ENCODE peak calls at places on chromosomes 16 and 17, in eight cellular contexts. One of them, this sample, is unnamed.

GRCh38 chr16:85087899-85088569 is 24.2 kb downstream of the CIBAR2 start:
- DNase-seq in NCI-H748 treated with DMSO at 0.1 percent for 48 hours: no peak
- DNase-seq in T-helper 1 cell: no peak
- DNase-seq in AML-193: no peak
- DNase-seq in mammary epithelial cell: no peak
- DNase-seq in stimulated activated CD4-positive, alpha-beta T cell treated with anti-CD3 and anti-CD28 coated beads, Interleukin-15, amount 100 ng/mL, for 1 hour: no peak
- DNase-seq in activated CD4-positive, CD25-positive, alpha-beta regulatory T cell: no peak
- DNase-seq in stomach: no peak
- DNase-seq in this sample: no peak

GRCh38 chr17:34275881-34276280 is 5.9 kb downstream of the CCL7 start:
- DNase-seq in T-helper 1 cell: no peak
- DNase-seq in stomach: no peak
- DNase-seq in NCI-H748 treated with DMSO at 0.1 percent for 48 hours: no peak
- DNase-seq in activated CD4-positive, CD25-positive, alpha-beta regulatory T cell: no peak
- DNase-seq in mammary epithelial cell: no peak
- DNase-seq in stimulated activated CD4-positive, alpha-beta T cell treated with anti-CD3 and anti-CD28 coated beads, Interleukin-15, amount 100 ng/mL, for 1 hour: no peak
- DNase-seq in AML-193: no peak
- DNase-seq in this sample: no peak

GRCh38 chr17:28744104-28744801 is 442 bp downstream of the TRAF4 start:
- DNase-seq in AML-193: peak
- DNase-seq in mammary epithelial cell: peak
- DNase-seq in NCI-H748 treated with DMSO at 0.1 percent for 48 hours: no peak
- DNase-seq in activated CD4-positive, CD25-positive, alpha-beta regulatory T cell: peak
- DNase-seq in T-helper 1 cell: peak
- DNase-seq in stimulated activated CD4-positive, alpha-beta T cell treated with anti-CD3 and anti-CD28 coated beads, Interleukin-15, amount 100 ng/mL, for 1 hour: peak
- DNase-seq in stomach: peak
- DNase-seq in this sample: peak

GRCh38 chr17:76740329-76741118 is 2.6 kb downstream of the MFSD11 start:
- DNase-seq in NCI-H748 treated with DMSO at 0.1 percent for 48 hours: no peak
- DNase-seq in AML-193: no peak
- DNase-seq in stimulated activated CD4-positive, alpha-beta T cell treated with anti-CD3 and anti-CD28 coated beads, Interleukin-15, amount 100 ng/mL, for 1 hour: no peak
- DNase-seq in mammary epithelial cell: no peak
- DNase-seq in stomach: no peak
- DNase-seq in T-helper 1 cell: no peak
- DNase-seq in activated CD4-positive, CD25-positive, alpha-beta regulatory T cell: no peak
- DNase-seq in this sample: no peak

GRCh38 chr16:75343311-75343710 is 90.0 kb downstream of the CFDP1 start:
- DNase-seq in NCI-H748 treated with DMSO at 0.1 percent for 48 hours: no peak
- DNase-seq in mammary epithelial cell: no peak
- DNase-seq in T-helper 1 cell: no peak
- DNase-seq in stimulated activated CD4-positive, alpha-beta T cell treated with anti-CD3 and anti-CD28 coated beads, Interleukin-15, amount 100 ng/mL, for 1 hour: no peak
- DNase-seq in stomach: no peak
- DNase-seq in AML-193: no peak
- DNase-seq in activated CD4-positive, CD25-positive, alpha-beta regulatory T cell: no peak
- DNase-seq in this sample: no peak

GRCh38 chr16:84887207-84887606 is 67.4 kb downstream of the CRISPLD2 start:
- DNase-seq in activated CD4-positive, CD25-positive, alpha-beta regulatory T cell: no peak
- DNase-seq in AML-193: no peak
- DNase-seq in T-helper 1 cell: no peak
- DNase-seq in NCI-H748 treated with DMSO at 0.1 percent for 48 hours: no peak
- DNase-seq in mammary epithelial cell: no peak
- DNase-seq in stomach: no peak
- DNase-seq in stimulated activated CD4-positive, alpha-beta T cell treated with anti-CD3 and anti-CD28 coated beads, Interleukin-15, amount 100 ng/mL, for 1 hour: no peak
- DNase-seq in this sample: no peak

GRCh38 chr17:77131919-77132318 is 8.8 kb upstream of the SEC14L1 start:
- DNase-seq in AML-193: no peak
- DNase-seq in stomach: peak
- DNase-seq in activated CD4-positive, CD25-positive, alpha-beta regulatory T cell: no peak
- DNase-seq in stimulated activated CD4-positive, alpha-beta T cell treated with anti-CD3 and anti-CD28 coated beads, Interleukin-15, amount 100 ng/mL, for 1 hour: no peak
- DNase-seq in mammary epithelial cell: peak
- DNase-seq in T-helper 1 cell: no peak
- DNase-seq in NCI-H748 treated with DMSO at 0.1 percent for 48 hours: no peak
- DNase-seq in this sample: no peak

GRCh38 chr16:48318630-48319029 is 66.6 kb downstream of the SIAH1 start:
- DNase-seq in T-helper 1 cell: no peak
- DNase-seq in stimulated activated CD4-positive, alpha-beta T cell treated with anti-CD3 and anti-CD28 coated beads, Interleukin-15, amount 100 ng/mL, for 1 hour: no peak
- DNase-seq in stomach: no peak
- DNase-seq in NCI-H748 treated with DMSO at 0.1 percent for 48 hours: no peak
- DNase-seq in mammary epithelial cell: no peak
- DNase-seq in activated CD4-positive, CD25-positive, alpha-beta regulatory T cell: no peak
- DNase-seq in AML-193: peak
- DNase-seq in this sample: peak

GRCh38 chr16:85712841-85713240 is 24.1 kb upstream of the GINS2 start:
- DNase-seq in mammary epithelial cell: peak
- DNase-seq in activated CD4-positive, CD25-positive, alpha-beta regulatory T cell: no peak
- DNase-seq in NCI-H748 treated with DMSO at 0.1 percent for 48 hours: no peak
- DNase-seq in stomach: no peak
- DNase-seq in T-helper 1 cell: no peak
- DNase-seq in AML-193: no peak
- DNase-seq in stimulated activated CD4-positive, alpha-beta T cell treated with anti-CD3 and anti-CD28 coated beads, Interleukin-15, amount 100 ng/mL, for 1 hour: no peak
- DNase-seq in this sample: no peak

GRCh38 chr17:58303981-58304734 is 23.4 kb upstream of the MPO start:
- DNase-seq in NCI-H748 treated with DMSO at 0.1 percent for 48 hours: peak
- DNase-seq in mammary epithelial cell: peak
- DNase-seq in stomach: peak
- DNase-seq in AML-193: peak
- DNase-seq in T-helper 1 cell: no peak
- DNase-seq in activated CD4-positive, CD25-positive, alpha-beta regulatory T cell: peak
- DNase-seq in stimulated activated CD4-positive, alpha-beta T cell treated with anti-CD3 and anti-CD28 coated beads, Interleukin-15, amount 100 ng/mL, for 1 hour: peak
- DNase-seq in this sample: peak

GRCh38 chr16:85969591-85969990 is 70.6 kb downstream of the IRF8 start:
- DNase-seq in NCI-H748 treated with DMSO at 0.1 percent for 48 hours: no peak
- DNase-seq in AML-193: no peak
- DNase-seq in activated CD4-positive, CD25-positive, alpha-beta regulatory T cell: no peak
- DNase-seq in stomach: no peak
- DNase-seq in T-helper 1 cell: no peak
- DNase-seq in mammary epithelial cell: no peak
- DNase-seq in stimulated activated CD4-positive, alpha-beta T cell treated with anti-CD3 and anti-CD28 coated beads, Interleukin-15, amount 100 ng/mL, for 1 hour: no peak
- DNase-seq in this sample: no peak

GRCh38 chr17:9003355-9004131 is 17.8 kb upstream of the NTN1 start:
- DNase-seq in NCI-H748 treated with DMSO at 0.1 percent for 48 hours: no peak
- DNase-seq in stomach: no peak
- DNase-seq in stimulated activated CD4-positive, alpha-beta T cell treated with anti-CD3 and anti-CD28 coated beads, Interleukin-15, amount 100 ng/mL, for 1 hour: no peak
- DNase-seq in mammary epithelial cell: peak
- DNase-seq in T-helper 1 cell: no peak
- DNase-seq in activated CD4-positive, CD25-positive, alpha-beta regulatory T cell: no peak
- DNase-seq in AML-193: no peak
- DNase-seq in this sample: no peak

GRCh38 chr17:45265823-45266222 is 3.9 kb upstream of the SPATA32 start:
- DNase-seq in NCI-H748 treated with DMSO at 0.1 percent for 48 hours: no peak
- DNase-seq in stimulated activated CD4-positive, alpha-beta T cell treated with anti-CD3 and anti-CD28 coated beads, Interleukin-15, amount 100 ng/mL, for 1 hour: no peak
- DNase-seq in mammary epithelial cell: peak
- DNase-seq in T-helper 1 cell: no peak
- DNase-seq in stomach: no peak
- DNase-seq in AML-193: no peak
- DNase-seq in activated CD4-positive, CD25-positive, alpha-beta regulatory T cell: no peak
- DNase-seq in this sample: no peak

GRCh38 chr17:28896884-28897768 is at the start of gene FLOT2:
- DNase-seq in AML-193: peak
- DNase-seq in activated CD4-positive, CD25-positive, alpha-beta regulatory T cell: peak
- DNase-seq in T-helper 1 cell: peak
- DNase-seq in mammary epithelial cell: peak
- DNase-seq in NCI-H748 treated with DMSO at 0.1 percent for 48 hours: peak
- DNase-seq in stimulated activated CD4-positive, alpha-beta T cell treated with anti-CD3 and anti-CD28 coated beads, Interleukin-15, amount 100 ng/mL, for 1 hour: peak
- DNase-seq in stomach: peak
- DNase-seq in this sample: no peak

GRCh38 chr17:11319894-11320293 is 78.9 kb downstream of the SHISA6 start:
- DNase-seq in T-helper 1 cell: no peak
- DNase-seq in mammary epithelial cell: no peak
- DNase-seq in stomach: no peak
- DNase-seq in stimulated activated CD4-positive, alpha-beta T cell treated with anti-CD3 and anti-CD28 coated beads, Interleukin-15, amount 100 ng/mL, for 1 hour: no peak
- DNase-seq in NCI-H748 treated with DMSO at 0.1 percent for 48 hours: no peak
- DNase-seq in activated CD4-positive, CD25-positive, alpha-beta regulatory T cell: no peak
- DNase-seq in AML-193: no peak
- DNase-seq in this sample: no peak

GRCh38 chr17:42005128-42005527 is 12.1 kb downstream of the DNAJC7 start:
- DNase-seq in activated CD4-positive, CD25-positive, alpha-beta regulatory T cell: no peak
- DNase-seq in AML-193: no peak
- DNase-seq in NCI-H748 treated with DMSO at 0.1 percent for 48 hours: no peak
- DNase-seq in stimulated activated CD4-positive, alpha-beta T cell treated with anti-CD3 and anti-CD28 coated beads, Interleukin-15, amount 100 ng/mL, for 1 hour: no peak
- DNase-seq in mammary epithelial cell: no peak
- DNase-seq in stomach: no peak
- DNase-seq in T-helper 1 cell: no peak
- DNase-seq in this sample: no peak

GRCh38 chr17:17774009-17774881 is 62.5 kb downstream of the SREBF1 start:
- DNase-seq in stimulated activated CD4-positive, alpha-beta T cell treated with anti-CD3 and anti-CD28 coated beads, Interleukin-15, amount 100 ng/mL, for 1 hour: no peak
- DNase-seq in activated CD4-positive, CD25-positive, alpha-beta regulatory T cell: no peak
- DNase-seq in NCI-H748 treated with DMSO at 0.1 percent for 48 hours: no peak
- DNase-seq in AML-193: no peak
- DNase-seq in T-helper 1 cell: no peak
- DNase-seq in mammary epithelial cell: peak
- DNase-seq in stomach: peak
- DNase-seq in this sample: no peak

GRCh38 chr17:29138184-29138955 is 41.8 kb downstream of the MYO18A start:
- DNase-seq in activated CD4-positive, CD25-positive, alpha-beta regulatory T cell: peak
- DNase-seq in NCI-H748 treated with DMSO at 0.1 percent for 48 hours: no peak
- DNase-seq in stimulated activated CD4-positive, alpha-beta T cell treated with anti-CD3 and anti-CD28 coated beads, Interleukin-15, amount 100 ng/mL, for 1 hour: no peak
- DNase-seq in AML-193: peak
- DNase-seq in T-helper 1 cell: no peak
- DNase-seq in stomach: no peak
- DNase-seq in mammary epithelial cell: no peak
- DNase-seq in this sample: no peak

GRCh38 chr16:3443108-3444031 is at the start of the genes NAA60 and ZNF597:
- DNase-seq in T-helper 1 cell: peak
- DNase-seq in AML-193: peak
- DNase-seq in NCI-H748 treated with DMSO at 0.1 percent for 48 hours: peak
- DNase-seq in stomach: peak
- DNase-seq in stimulated activated CD4-positive, alpha-beta T cell treated with anti-CD3 and anti-CD28 coated beads, Interleukin-15, amount 100 ng/mL, for 1 hour: peak
- DNase-seq in activated CD4-positive, CD25-positive, alpha-beta regulatory T cell: peak
- DNase-seq in mammary epithelial cell: peak
- DNase-seq in this sample: peak

GRCh38 chr16:16956376-16956775 is 514.4 kb downstream of the XYLT1 start:
- DNase-seq in stimulated activated CD4-positive, alpha-beta T cell treated with anti-CD3 and anti-CD28 coated beads, Interleukin-15, amount 100 ng/mL, for 1 hour: no peak
- DNase-seq in mammary epithelial cell: no peak
- DNase-seq in activated CD4-positive, CD25-positive, alpha-beta regulatory T cell: no peak
- DNase-seq in NCI-H748 treated with DMSO at 0.1 percent for 48 hours: no peak
- DNase-seq in AML-193: no peak
- DNase-seq in stomach: no peak
- DNase-seq in T-helper 1 cell: no peak
- DNase-seq in this sample: no peak

GRCh38 chr16:3736116-3736515 is 18.8 kb upstream of the TRAP1 start:
- DNase-seq in stimulated activated CD4-positive, alpha-beta T cell treated with anti-CD3 and anti-CD28 coated beads, Interleukin-15, amount 100 ng/mL, for 1 hour: no peak
- DNase-seq in AML-193: no peak
- DNase-seq in T-helper 1 cell: no peak
- DNase-seq in activated CD4-positive, CD25-positive, alpha-beta regulatory T cell: no peak
- DNase-seq in mammary epithelial cell: no peak
- DNase-seq in stomach: no peak
- DNase-seq in NCI-H748 treated with DMSO at 0.1 percent for 48 hours: no peak
- DNase-seq in this sample: no peak

GRCh38 chr16:33059206-33059605 is 134.8 kb upstream of the TP53TG3C start:
- DNase-seq in mammary epithelial cell: no peak
- DNase-seq in stomach: no peak
- DNase-seq in stimulated activated CD4-positive, alpha-beta T cell treated with anti-CD3 and anti-CD28 coated beads, Interleukin-15, amount 100 ng/mL, for 1 hour: no peak
- DNase-seq in activated CD4-positive, CD25-positive, alpha-beta regulatory T cell: no peak
- DNase-seq in NCI-H748 treated with DMSO at 0.1 percent for 48 hours: no peak
- DNase-seq in T-helper 1 cell: no peak
- DNase-seq in AML-193: no peak
- DNase-seq in this sample: no peak

GRCh38 chr17:79042421-79043190 is 18.6 kb downstream of the C1QTNF1 start:
- DNase-seq in T-helper 1 cell: peak
- DNase-seq in stomach: peak
- DNase-seq in NCI-H748 treated with DMSO at 0.1 percent for 48 hours: no peak
- DNase-seq in activated CD4-positive, CD25-positive, alpha-beta regulatory T cell: peak
- DNase-seq in mammary epithelial cell: peak
- DNase-seq in stimulated activated CD4-positive, alpha-beta T cell treated with anti-CD3 and anti-CD28 coated beads, Interleukin-15, amount 100 ng/mL, for 1 hour: peak
- DNase-seq in AML-193: peak
- DNase-seq in this sample: no peak

GRCh38 chr17:4522661-4523060 is 24.0 kb downstream of the SPNS2 start:
- DNase-seq in stimulated activated CD4-positive, alpha-beta T cell treated with anti-CD3 and anti-CD28 coated beads, Interleukin-15, amount 100 ng/mL, for 1 hour: no peak
- DNase-seq in mammary epithelial cell: no peak
- DNase-seq in AML-193: no peak
- DNase-seq in T-helper 1 cell: no peak
- DNase-seq in stomach: no peak
- DNase-seq in NCI-H748 treated with DMSO at 0.1 percent for 48 hours: no peak
- DNase-seq in activated CD4-positive, CD25-positive, alpha-beta regulatory T cell: no peak
- DNase-seq in this sample: no peak

GRCh38 chr17:65931246-65932149 is 260.4 kb downstream of the CEP112 start:
- DNase-seq in stomach: no peak
- DNase-seq in activated CD4-positive, CD25-positive, alpha-beta regulatory T cell: no peak
- DNase-seq in AML-193: no peak
- DNase-seq in mammary epithelial cell: no peak
- DNase-seq in stimulated activated CD4-positive, alpha-beta T cell treated with anti-CD3 and anti-CD28 coated beads, Interleukin-15, amount 100 ng/mL, for 1 hour: no peak
- DNase-seq in T-helper 1 cell: no peak
- DNase-seq in NCI-H748 treated with DMSO at 0.1 percent for 48 hours: no peak
- DNase-seq in this sample: no peak

This sample was measured in KG1.